ENCODE peak calls at places on chromosomes 16 and 17, in ten cellular contexts. One of them, this sample, is unnamed.

GRCh38 chr16:47033176-47033575 is 59.7 kb upstream of the DNAJA2 start:
- DNase-seq in CD8-positive, alpha-beta memory T cell: no peak
- DNase-seq in non-pigmented ciliary epithelial cell: no peak
- DNase-seq in ELR: no peak
- DNase-seq in fibroblast of lung: no peak
- DNase-seq in left ventricle myocardium inferior: no peak
- DNase-seq in heart left ventricle: no peak
- DNase-seq in nucleus accumbens: no peak
- DNase-seq in M059J: no peak
- DNase-seq in activated effector memory CD4-positive, alpha-beta T cell treated with anti-CD3 and anti-CD28 coated beads, Interleukin-2, amount 50 U/mL, for 16 hours: no peak
- DNase-seq in this sample: no peak

GRCh38 chr17:17603178-17603894 is 11.8 kb upstream of the PEMT start:
- DNase-seq in CD8-positive, alpha-beta memory T cell: no peak
- DNase-seq in non-pigmented ciliary epithelial cell: no peak
- DNase-seq in ELR: no peak
- DNase-seq in fibroblast of lung: no peak
- DNase-seq in left ventricle myocardium inferior: no peak
- DNase-seq in heart left ventricle: no peak
- DNase-seq in nucleus accumbens: no peak
- DNase-seq in M059J: no peak
- DNase-seq in activated effector memory CD4-positive, alpha-beta T cell treated with anti-CD3 and anti-CD28 coated beads, Interleukin-2, amount 50 U/mL, for 16 hours: no peak
- DNase-seq in this sample: peak

GRCh38 chr17:79031996-79032875 is 8.3 kb downstream of the C1QTNF1 start:
- DNase-seq in CD8-positive, alpha-beta memory T cell: no peak
- DNase-seq in non-pigmented ciliary epithelial cell: no peak
- DNase-seq in ELR: no peak
- DNase-seq in fibroblast of lung: no peak
- DNase-seq in left ventricle myocardium inferior: no peak
- DNase-seq in heart left ventricle: no peak
- DNase-seq in nucleus accumbens: no peak
- DNase-seq in M059J: no peak
- DNase-seq in activated effector memory CD4-positive, alpha-beta T cell treated with anti-CD3 and anti-CD28 coated beads, Interleukin-2, amount 50 U/mL, for 16 hours: peak
- DNase-seq in this sample: no peak

GRCh38 chr17:69574257-69575197 is 160.0 kb downstream of the MAP2K6 start:
- DNase-seq in CD8-positive, alpha-beta memory T cell: no peak
- DNase-seq in non-pigmented ciliary epithelial cell: peak
- DNase-seq in ELR: no peak
- DNase-seq in fibroblast of lung: peak
- DNase-seq in left ventricle myocardium inferior: no peak
- DNase-seq in heart left ventricle: no peak
- DNase-seq in nucleus accumbens: no peak
- DNase-seq in M059J: no peak
- DNase-seq in activated effector memory CD4-positive, alpha-beta T cell treated with anti-CD3 and anti-CD28 coated beads, Interleukin-2, amount 50 U/mL, for 16 hours: no peak
- DNase-seq in this sample: no peak

GRCh38 chr17:46943511-46944393 is 20.8 kb downstream of the GOSR2 start:
- DNase-seq in CD8-positive, alpha-beta memory T cell: no peak
- DNase-seq in non-pigmented ciliary epithelial cell: no peak
- DNase-seq in ELR: peak
- DNase-seq in fibroblast of lung: peak
- DNase-seq in left ventricle myocardium inferior: no peak
- DNase-seq in heart left ventricle: peak
- DNase-seq in nucleus accumbens: peak
- DNase-seq in M059J: peak
- DNase-seq in activated effector memory CD4-positive, alpha-beta T cell treated with anti-CD3 and anti-CD28 coated beads, Interleukin-2, amount 50 U/mL, for 16 hours: no peak
- DNase-seq in this sample: no peak

GRCh38 chr16:69927056-69927757 is 23.9 kb upstream of the CLEC18A start:
- DNase-seq in CD8-positive, alpha-beta memory T cell: no peak
- DNase-seq in non-pigmented ciliary epithelial cell: no peak
- DNase-seq in ELR: no peak
- DNase-seq in fibroblast of lung: peak
- DNase-seq in left ventricle myocardium inferior: peak
- DNase-seq in heart left ventricle: peak
- DNase-seq in nucleus accumbens: peak
- DNase-seq in M059J: no peak
- DNase-seq in activated effector memory CD4-positive, alpha-beta T cell treated with anti-CD3 and anti-CD28 coated beads, Interleukin-2, amount 50 U/mL, for 16 hours: no peak
- DNase-seq in this sample: no peak

GRCh38 chr17:81866440-81867122 is 4.6 kb downstream of the ARHGDIA start:
- DNase-seq in CD8-positive, alpha-beta memory T cell: no peak
- DNase-seq in non-pigmented ciliary epithelial cell: no peak
- DNase-seq in ELR: peak
- DNase-seq in fibroblast of lung: peak
- DNase-seq in left ventricle myocardium inferior: no peak
- DNase-seq in heart left ventricle: no peak
- DNase-seq in nucleus accumbens: no peak
- DNase-seq in M059J: peak
- DNase-seq in activated effector memory CD4-positive, alpha-beta T cell treated with anti-CD3 and anti-CD28 coated beads, Interleukin-2, amount 50 U/mL, for 16 hours: no peak
- DNase-seq in this sample: no peak

GRCh38 chr17:57158795-57159194 is 73.7 kb downstream of the AKAP1 start:
- DNase-seq in CD8-positive, alpha-beta memory T cell: no peak
- DNase-seq in non-pigmented ciliary epithelial cell: no peak
- DNase-seq in ELR: no peak
- DNase-seq in fibroblast of lung: no peak
- DNase-seq in left ventricle myocardium inferior: no peak
- DNase-seq in heart left ventricle: no peak
- DNase-seq in nucleus accumbens: no peak
- DNase-seq in M059J: no peak
- DNase-seq in activated effector memory CD4-positive, alpha-beta T cell treated with anti-CD3 and anti-CD28 coated beads, Interleukin-2, amount 50 U/mL, for 16 hours: no peak
- DNase-seq in this sample: no peak

GRCh38 chr17:58586009-58586408 is 71.6 kb upstream of the MTMR4 start:
- DNase-seq in CD8-positive, alpha-beta memory T cell: no peak
- DNase-seq in non-pigmented ciliary epithelial cell: no peak
- DNase-seq in ELR: no peak
- DNase-seq in fibroblast of lung: no peak
- DNase-seq in left ventricle myocardium inferior: no peak
- DNase-seq in heart left ventricle: no peak
- DNase-seq in nucleus accumbens: no peak
- DNase-seq in M059J: no peak
- DNase-seq in activated effector memory CD4-positive, alpha-beta T cell treated with anti-CD3 and anti-CD28 coated beads, Interleukin-2, amount 50 U/mL, for 16 hours: no peak
- DNase-seq in this sample: no peak

GRCh38 chr17:76565728-76566612 is 19.7 kb downstream of the ST6GALNAC2 start:
- DNase-seq in CD8-positive, alpha-beta memory T cell: no peak
- DNase-seq in non-pigmented ciliary epithelial cell: no peak
- DNase-seq in ELR: peak
- DNase-seq in fibroblast of lung: no peak
- DNase-seq in left ventricle myocardium inferior: no peak
- DNase-seq in heart left ventricle: no peak
- DNase-seq in nucleus accumbens: no peak
- DNase-seq in M059J: no peak
- DNase-seq in activated effector memory CD4-positive, alpha-beta T cell treated with anti-CD3 and anti-CD28 coated beads, Interleukin-2, amount 50 U/mL, for 16 hours: no peak
- DNase-seq in this sample: no peak

GRCh38 chr17:35748323-35748960 is 4.6 kb downstream of the GAS2L2 start:
- DNase-seq in CD8-positive, alpha-beta memory T cell: no peak
- DNase-seq in non-pigmented ciliary epithelial cell: no peak
- DNase-seq in ELR: no peak
- DNase-seq in fibroblast of lung: no peak
- DNase-seq in left ventricle myocardium inferior: no peak
- DNase-seq in heart left ventricle: no peak
- DNase-seq in nucleus accumbens: no peak
- DNase-seq in M059J: peak
- DNase-seq in activated effector memory CD4-positive, alpha-beta T cell treated with anti-CD3 and anti-CD28 coated beads, Interleukin-2, amount 50 U/mL, for 16 hours: no peak
- DNase-seq in this sample: no peak

GRCh38 chr17:8226536-8227237 is 16.3 kb upstream of the AURKB start:
- DNase-seq in CD8-positive, alpha-beta memory T cell: no peak
- DNase-seq in non-pigmented ciliary epithelial cell: no peak
- DNase-seq in ELR: peak
- DNase-seq in fibroblast of lung: peak
- DNase-seq in left ventricle myocardium inferior: peak
- DNase-seq in heart left ventricle: peak
- DNase-seq in nucleus accumbens: peak
- DNase-seq in M059J: peak
- DNase-seq in activated effector memory CD4-positive, alpha-beta T cell treated with anti-CD3 and anti-CD28 coated beads, Interleukin-2, amount 50 U/mL, for 16 hours: peak
- DNase-seq in this sample: no peak

GRCh38 chr17:35614835-35615234 is 27.7 kb downstream of the AP2B1 start:
- DNase-seq in CD8-positive, alpha-beta memory T cell: no peak
- DNase-seq in non-pigmented ciliary epithelial cell: no peak
- DNase-seq in ELR: no peak
- DNase-seq in fibroblast of lung: no peak
- DNase-seq in left ventricle myocardium inferior: no peak
- DNase-seq in heart left ventricle: no peak
- DNase-seq in nucleus accumbens: no peak
- DNase-seq in M059J: no peak
- DNase-seq in activated effector memory CD4-positive, alpha-beta T cell treated with anti-CD3 and anti-CD28 coated beads, Interleukin-2, amount 50 U/mL, for 16 hours: no peak
- DNase-seq in this sample: no peak

GRCh38 chr17:6753006-6753445 is 2.8 kb upstream of the XAF1 start:
- DNase-seq in CD8-positive, alpha-beta memory T cell: peak
- DNase-seq in non-pigmented ciliary epithelial cell: peak
- DNase-seq in ELR: peak
- DNase-seq in fibroblast of lung: peak
- DNase-seq in left ventricle myocardium inferior: peak
- DNase-seq in heart left ventricle: peak
- DNase-seq in nucleus accumbens: no peak
- DNase-seq in M059J: peak
- DNase-seq in activated effector memory CD4-positive, alpha-beta T cell treated with anti-CD3 and anti-CD28 coated beads, Interleukin-2, amount 50 U/mL, for 16 hours: peak
- DNase-seq in this sample: no peak

GRCh38 chr16:1612320-1613111 is at the start of gene CRAMP1:
- DNase-seq in CD8-positive, alpha-beta memory T cell: no peak
- DNase-seq in non-pigmented ciliary epithelial cell: no peak
- DNase-seq in ELR: peak
- DNase-seq in fibroblast of lung: no peak
- DNase-seq in left ventricle myocardium inferior: no peak
- DNase-seq in heart left ventricle: no peak
- DNase-seq in nucleus accumbens: no peak
- DNase-seq in M059J: peak
- DNase-seq in activated effector memory CD4-positive, alpha-beta T cell treated with anti-CD3 and anti-CD28 coated beads, Interleukin-2, amount 50 U/mL, for 16 hours: peak
- DNase-seq in this sample: no peak

GRCh38 chr17:4900231-4901107 is 1.1 kb downstream of the C17orf107 start:
- DNase-seq in CD8-positive, alpha-beta memory T cell: peak
- DNase-seq in non-pigmented ciliary epithelial cell: no peak
- DNase-seq in ELR: no peak
- DNase-seq in fibroblast of lung: no peak
- DNase-seq in left ventricle myocardium inferior: no peak
- DNase-seq in heart left ventricle: no peak
- DNase-seq in nucleus accumbens: no peak
- DNase-seq in M059J: no peak
- DNase-seq in activated effector memory CD4-positive, alpha-beta T cell treated with anti-CD3 and anti-CD28 coated beads, Interleukin-2, amount 50 U/mL, for 16 hours: peak
- DNase-seq in this sample: peak

GRCh38 chr17:77316191-77316641 is 175.4 kb downstream of the SEC14L1 start:
- DNase-seq in CD8-positive, alpha-beta memory T cell: no peak
- DNase-seq in non-pigmented ciliary epithelial cell: no peak
- DNase-seq in ELR: peak
- DNase-seq in fibroblast of lung: peak
- DNase-seq in left ventricle myocardium inferior: no peak
- DNase-seq in heart left ventricle: no peak
- DNase-seq in nucleus accumbens: no peak
- DNase-seq in M059J: peak
- DNase-seq in activated effector memory CD4-positive, alpha-beta T cell treated with anti-CD3 and anti-CD28 coated beads, Interleukin-2, amount 50 U/mL, for 16 hours: no peak
- DNase-seq in this sample: no peak

GRCh38 chr17:74786411-74787097 is 10.4 kb upstream of the NAT9 start:
- DNase-seq in CD8-positive, alpha-beta memory T cell: no peak
- DNase-seq in non-pigmented ciliary epithelial cell: no peak
- DNase-seq in ELR: no peak
- DNase-seq in fibroblast of lung: no peak
- DNase-seq in left ventricle myocardium inferior: no peak
- DNase-seq in heart left ventricle: no peak
- DNase-seq in nucleus accumbens: no peak
- DNase-seq in M059J: no peak
- DNase-seq in activated effector memory CD4-positive, alpha-beta T cell treated with anti-CD3 and anti-CD28 coated beads, Interleukin-2, amount 50 U/mL, for 16 hours: no peak
- DNase-seq in this sample: no peak

GRCh38 chr16:79278506-79278905 is 322.0 kb downstream of the MAF start:
- DNase-seq in CD8-positive, alpha-beta memory T cell: peak
- DNase-seq in non-pigmented ciliary epithelial cell: no peak
- DNase-seq in ELR: no peak
- DNase-seq in fibroblast of lung: no peak
- DNase-seq in left ventricle myocardium inferior: no peak
- DNase-seq in heart left ventricle: no peak
- DNase-seq in nucleus accumbens: no peak
- DNase-seq in M059J: no peak
- DNase-seq in activated effector memory CD4-positive, alpha-beta T cell treated with anti-CD3 and anti-CD28 coated beads, Interleukin-2, amount 50 U/mL, for 16 hours: peak
- DNase-seq in this sample: no peak

GRCh38 chr17:32350662-32351418 is 883 bp downstream of the ZNF207 start:
- DNase-seq in CD8-positive, alpha-beta memory T cell: peak
- DNase-seq in non-pigmented ciliary epithelial cell: no peak
- DNase-seq in ELR: peak
- DNase-seq in fibroblast of lung: peak
- DNase-seq in left ventricle myocardium inferior: no peak
- DNase-seq in heart left ventricle: peak
- DNase-seq in nucleus accumbens: no peak
- DNase-seq in M059J: peak
- DNase-seq in activated effector memory CD4-positive, alpha-beta T cell treated with anti-CD3 and anti-CD28 coated beads, Interleukin-2, amount 50 U/mL, for 16 hours: peak
- DNase-seq in this sample: peak

GRCh38 chr16:8548166-8548565 is 42.1 kb downstream of the TMEM114 start:
- DNase-seq in CD8-positive, alpha-beta memory T cell: no peak
- DNase-seq in non-pigmented ciliary epithelial cell: no peak
- DNase-seq in ELR: no peak
- DNase-seq in fibroblast of lung: no peak
- DNase-seq in left ventricle myocardium inferior: no peak
- DNase-seq in heart left ventricle: no peak
- DNase-seq in nucleus accumbens: no peak
- DNase-seq in M059J: no peak
- DNase-seq in activated effector memory CD4-positive, alpha-beta T cell treated with anti-CD3 and anti-CD28 coated beads, Interleukin-2, amount 50 U/mL, for 16 hours: no peak
- DNase-seq in this sample: no peak

GRCh38 chr16:52747196-52747595 is 200.3 kb upstream of the TOX3 start:
- DNase-seq in CD8-positive, alpha-beta memory T cell: no peak
- DNase-seq in non-pigmented ciliary epithelial cell: no peak
- DNase-seq in ELR: no peak
- DNase-seq in fibroblast of lung: no peak
- DNase-seq in left ventricle myocardium inferior: no peak
- DNase-seq in heart left ventricle: no peak
- DNase-seq in nucleus accumbens: no peak
- DNase-seq in M059J: no peak
- DNase-seq in activated effector memory CD4-positive, alpha-beta T cell treated with anti-CD3 and anti-CD28 coated beads, Interleukin-2, amount 50 U/mL, for 16 hours: no peak
- DNase-seq in this sample: no peak

GRCh38 chr16:84053237-84053636 is 10.6 kb upstream of the SLC38A8 start:
- DNase-seq in CD8-positive, alpha-beta memory T cell: no peak
- DNase-seq in non-pigmented ciliary epithelial cell: no peak
- DNase-seq in ELR: no peak
- DNase-seq in fibroblast of lung: no peak
- DNase-seq in left ventricle myocardium inferior: no peak
- DNase-seq in heart left ventricle: no peak
- DNase-seq in nucleus accumbens: no peak
- DNase-seq in M059J: no peak
- DNase-seq in activated effector memory CD4-positive, alpha-beta T cell treated with anti-CD3 and anti-CD28 coated beads, Interleukin-2, amount 50 U/mL, for 16 hours: peak
- DNase-seq in this sample: no peak

GRCh38 chr17:60602385-60602742 is 2.4 kb downstream of the PPM1D start:
- DNase-seq in CD8-positive, alpha-beta memory T cell: no peak
- DNase-seq in non-pigmented ciliary epithelial cell: no peak
- DNase-seq in ELR: peak
- DNase-seq in fibroblast of lung: no peak
- DNase-seq in left ventricle myocardium inferior: no peak
- DNase-seq in heart left ventricle: no peak
- DNase-seq in nucleus accumbens: no peak
- DNase-seq in M059J: no peak
- DNase-seq in activated effector memory CD4-positive, alpha-beta T cell treated with anti-CD3 and anti-CD28 coated beads, Interleukin-2, amount 50 U/mL, for 16 hours: no peak
- DNase-seq in this sample: no peak

GRCh38 chr17:73348018-73348823 is 36.4 kb upstream of the CDC42EP4 start:
- DNase-seq in CD8-positive, alpha-beta memory T cell: no peak
- DNase-seq in non-pigmented ciliary epithelial cell: no peak
- DNase-seq in ELR: no peak
- DNase-seq in fibroblast of lung: no peak
- DNase-seq in left ventricle myocardium inferior: no peak
- DNase-seq in heart left ventricle: no peak
- DNase-seq in nucleus accumbens: no peak
- DNase-seq in M059J: no peak
- DNase-seq in activated effector memory CD4-positive, alpha-beta T cell treated with anti-CD3 and anti-CD28 coated beads, Interleukin-2, amount 50 U/mL, for 16 hours: no peak
- DNase-seq in this sample: no peak

GRCh38 chr16:56372938-56373337 is 52.4 kb downstream of the AMFR start:
- DNase-seq in CD8-positive, alpha-beta memory T cell: no peak
- DNase-seq in non-pigmented ciliary epithelial cell: no peak
- DNase-seq in ELR: no peak
- DNase-seq in fibroblast of lung: no peak
- DNase-seq in left ventricle myocardium inferior: no peak
- DNase-seq in heart left ventricle: no peak
- DNase-seq in nucleus accumbens: no peak
- DNase-seq in M059J: peak
- DNase-seq in activated effector memory CD4-positive, alpha-beta T cell treated with anti-CD3 and anti-CD28 coated beads, Interleukin-2, amount 50 U/mL, for 16 hours: no peak
- DNase-seq in this sample: no peak

GRCh38 chr16:76441391-76441790 is 164.2 kb downstream of the CNTNAP4 start:
- DNase-seq in CD8-positive, alpha-beta memory T cell: no peak
- DNase-seq in non-pigmented ciliary epithelial cell: no peak
- DNase-seq in ELR: no peak
- DNase-seq in fibroblast of lung: no peak
- DNase-seq in left ventricle myocardium inferior: no peak
- DNase-seq in heart left ventricle: no peak
- DNase-seq in nucleus accumbens: no peak
- DNase-seq in M059J: no peak
- DNase-seq in activated effector memory CD4-positive, alpha-beta T cell treated with anti-CD3 and anti-CD28 coated beads, Interleukin-2, amount 50 U/mL, for 16 hours: no peak
- DNase-seq in this sample: no peak

GRCh38 chr17:9406046-9406631 is 169.5 kb downstream of the STX8 start:
- DNase-seq in CD8-positive, alpha-beta memory T cell: no peak
- DNase-seq in non-pigmented ciliary epithelial cell: no peak
- DNase-seq in ELR: no peak
- DNase-seq in fibroblast of lung: peak
- DNase-seq in left ventricle myocardium inferior: no peak
- DNase-seq in heart left ventricle: no peak
- DNase-seq in nucleus accumbens: no peak
- DNase-seq in M059J: no peak
- DNase-seq in activated effector memory CD4-positive, alpha-beta T cell treated with anti-CD3 and anti-CD28 coated beads, Interleukin-2, amount 50 U/mL, for 16 hours: no peak
- DNase-seq in this sample: no peak

This sample was measured in naive thymus-derived CD8-positive, alpha-beta T cell.